ENCODE peak calls at places on chromosomes 1 and 21, in five cellular contexts. B is heart left ventricle; A is CD8-positive, alpha-beta T cell; N is tibial artery; H is foreskin fibroblast. P is an unnamed sample.

GRCh38 chr1:37465596-37466517 is 8.5 kb upstream of the ZC3H12A start:
- DNase-seq in B (no peak), A (no peak), N (no peak), H (no peak), P (peak; percentile 69)

GRCh38 chr1:155744711-155745283 is 55.9 kb downstream of the DAP3 start:
- DNase-seq in B (no peak), A (no peak), N (no peak), H (no peak), P (no peak)

GRCh38 chr1:109089242-109090015 is 1.1 kb upstream of the TMEM167B start:
- DNase-seq in B (peak; percentile 44), A (no peak), N (no peak), H (no peak), P (peak; percentile 73)

GRCh38 chr1:125085720-125086591 is 3901.2 kb downstream of the SRGAP2C start:
- DNase-seq in B (no peak), A (no peak), N (no peak), H (no peak), P (no peak)

GRCh38 chr1:158008630-158009029 is 15.2 kb downstream of the KIRREL1 start:
- DNase-seq in B (no peak), A (no peak), N (no peak), H (no peak), P (no peak)

GRCh38 chr1:183069562-183070216 is 46.5 kb downstream of the LAMC1 start:
- DNase-seq in B (no peak), A (no peak), N (no peak), H (peak; percentile 32), P (no peak)

GRCh38 chr1:246567258-246568235 is 1.3 kb downstream of the CNST start:
- DNase-seq in B (no peak), A (no peak), N (no peak), H (peak; percentile 78), P (peak; percentile 87)

GRCh38 chr1:230109871-230110667 is 43.0 kb downstream of the GALNT2 start:
- DNase-seq in B (no peak), A (no peak), N (no peak), H (no peak), P (no peak)

GRCh38 chr1:43172532-43172972 is 422 bp downstream of the CFAP57 start:
- DNase-seq in B (peak; percentile 91), A (peak; percentile 70), N (peak; percentile 86), H (peak; percentile 78), P (peak; percentile 84)

GRCh38 chr1:2404890-2405511 is 7.4 kb downstream of the PEX10 start:
- DNase-seq in B (no peak), A (no peak), N (no peak), H (no peak), P (no peak)

GRCh38 chr1:229278120-229278741 is 7.3 kb downstream of the RAB4A start:
- DNase-seq in B (no peak), A (no peak), N (no peak), H (no peak), P (no peak)

GRCh38 chr1:111468717-111469100 is 5.1 kb upstream of the C1orf162 start:
- DNase-seq in B (no peak), A (no peak), N (no peak), H (no peak), P (no peak)

GRCh38 chr1:117683571-117684285 is 77.9 kb downstream of the TENT5C start:
- DNase-seq in B (no peak), A (no peak), N (no peak), H (no peak), P (no peak)

GRCh38 chr1:228937851-228938247 is 202.6 kb downstream of the RHOU start:
- DNase-seq in B (no peak), A (no peak), N (no peak), H (no peak), P (peak; percentile 57)

GRCh38 chr21:14382486-14382834 is 486 bp downstream of the HSPA13 start:
- DNase-seq in B (no peak), A (no peak), N (peak; percentile 63), H (no peak), P (peak; percentile 52)

GRCh38 chr1:178962853-178963810 is 62.6 kb upstream of the FAM20B start:
- DNase-seq in B (no peak), A (no peak), N (no peak), H (no peak), P (no peak)

GRCh38 chr1:71658295-71658694 is 577.5 kb upstream of the ZRANB2 start:
- DNase-seq in B (no peak), A (no peak), N (no peak), H (no peak), P (peak; percentile 93)

GRCh38 chr1:108852141-108852540 is 4.8 kb downstream of the AKNAD1 start:
- DNase-seq in B (no peak), A (no peak), N (no peak), H (no peak), P (peak; percentile 26)

GRCh38 chr1:157198619-157199420 is 60.6 kb upstream of the ETV3 start:
- DNase-seq in B (no peak), A (no peak), N (no peak), H (no peak), P (no peak)

GRCh38 chr1:5508669-5509330 is 483.4 kb downstream of the NPHP4 start:
- DNase-seq in B (no peak), A (no peak), N (peak; percentile 39), H (no peak), P (no peak)
- TF ChIP-seq CTCF in B (no peak), A (no peak), N (no peak), H (no peak), P (no peak)

GRCh38 chr1:100306735-100307313 is 40.8 kb downstream of the RTCA start:
- DNase-seq in B (no peak), A (no peak), N (no peak), H (no peak), P (no peak)
- H3K4me3 ChIP-seq in B (no peak overlapping the region), A (no peak overlapping the region), N (no peak overlapping the region), H (no peak overlapping the region), P (no peak overlapping the region)

GRCh38 chr1:30718091-30718635 is 5.2 kb downstream of the MATN1 start:
- DNase-seq in B (peak; percentile 98), A (peak; percentile 99), N (peak; percentile 100), H (peak; percentile 95), P (peak; percentile 96)

GRCh38 chr1:30720271-30721223 is 2.8 kb downstream of the MATN1 start:
- DNase-seq in B (no peak), A (no peak), N (no peak), H (no peak), P (no peak)

GRCh38 chr1:30721311-30722174 is 1.8 kb downstream of the MATN1 start:
- DNase-seq in B (no peak), A (no peak), N (no peak), H (no peak), P (no peak)

GRCh38 chr1:30718636-30719405 is 4.6 kb downstream of the MATN1 start:
- DNase-seq in B (peak; percentile 98), A (peak; percentile 77), N (peak; percentile 91), H (peak; percentile 97), P (peak; percentile 98)

GRCh38 chr1:30719406-30720270 is 3.7 kb downstream of the MATN1 start:
- DNase-seq in B (no peak), A (no peak), N (no peak), H (peak; percentile 43), P (peak; percentile 58)
- TF ChIP-seq CTCF in B (no peak), A (peak; percentile 94), N (no peak), H (no peak), P (no peak)

GRCh38 chr1:218374972-218375371 is 29.8 kb downstream of the TGFB2 start:
- DNase-seq in B (no peak), A (no peak), N (no peak), H (no peak), P (peak; percentile 44)

GRCh38 chr1:218377143-218377660 is 32.1 kb downstream of the TGFB2 start:
- DNase-seq in B (no peak), A (no peak), N (no peak), H (peak; percentile 94), P (peak; percentile 98)

GRCh38 chr1:218380125-218380977 is 35.2 kb downstream of the TGFB2 start:
- DNase-seq in B (no peak), A (no peak), N (no peak), H (peak; percentile 18), P (peak; percentile 94)

GRCh38 chr1:218374401-218374848 is 29.3 kb downstream of the TGFB2 start:
- DNase-seq in B (no peak), A (no peak), N (no peak), H (no peak), P (no peak)

DNA sequence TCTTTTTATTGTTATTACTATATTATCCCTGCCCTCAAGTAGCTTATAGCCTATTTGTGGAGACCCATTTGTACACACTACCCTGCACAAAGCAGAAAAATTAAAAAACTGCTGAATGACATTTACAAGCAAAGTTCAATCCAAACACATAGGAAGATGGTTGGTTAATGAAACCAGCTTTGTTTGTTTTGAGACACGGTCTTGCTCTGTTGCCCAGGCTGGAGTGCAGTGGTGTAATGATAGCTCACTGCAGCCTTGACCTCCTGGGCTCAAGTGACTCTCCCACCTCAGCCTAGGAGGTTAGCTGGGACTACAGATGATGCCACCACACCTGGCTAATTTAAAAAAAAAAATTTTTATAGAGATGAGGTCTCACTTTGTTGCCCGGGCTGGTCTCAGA is 31.6 kb downstream of the TGFB2 start:
- DNase-seq in B (no peak), A (no peak), N (no peak), H (no peak), P (no peak)
- H3K4me3 ChIP-seq in B (no peak overlapping the region), A (no peak overlapping the region), N (no peak overlapping the region), H (no peak overlapping the region), P (peak overlapping the region; percentile 26)

GRCh38 chr1:47930215-47930885 is 66.8 kb downstream of the TRABD2B start:
- DNase-seq in B (no peak), A (no peak), N (no peak), H (no peak), P (no peak)
- TF ChIP-seq CTCF in B (no peak), A (no peak), N (no peak), H (no peak), P (no peak)

P was measured in fibroblast of the aortic adventitia.